ENCODE peak calls at places on chromosome 12, in nine cellular contexts. P, E, X, B, V, F, G, K and O are unnamed samples.

GRCh38 chr12:113174461-113175384 is 10.6 kb downstream of the DDX54 start:
- DNase-seq in V (peak; percentile 78), G (peak; percentile 17), F (peak; percentile 34), P (peak; percentile 58), X (peak; percentile 65), K (peak; percentile 91), B (no peak), E (peak; percentile 49), O (peak; percentile 82)

GRCh38 chr12:5123921-5124320 is 80.2 kb downstream of the KCNA5 start:
- DNase-seq in B (no peak), V (no peak), G (no peak), F (no peak), X (no peak), E (peak; percentile 8), P (no peak), K (peak; percentile 23), O (peak; percentile 60)

GRCh38 chr12:88578274-88578673 is 2.0 kb downstream of the KITLG start:
- DNase-seq in K (no peak), E (peak; percentile 29), F (peak; percentile 43), B (no peak), V (no peak), X (no peak), P (no peak), G (no peak), O (no peak)

GRCh38 chr12:122894173-122895121 is 1.5 kb downstream of the VPS37B start:
- DNase-seq in G (no peak), X (no peak), B (no peak), V (peak; percentile 84), F (no peak), K (no peak), E (no peak), P (no peak), O (no peak)

GRCh38 chr12:131092911-131093901 is 139.5 kb downstream of the ADGRD1 start:
- DNase-seq in E (peak; percentile 4), B (peak; percentile 54), X (no peak), G (peak; percentile 61), K (peak; percentile 33), P (no peak), F (no peak), V (peak; percentile 65), O (no peak)

GRCh38 chr12:63400746-63401145 is 249.7 kb upstream of the AVPR1A start:
- DNase-seq in X (no peak), E (peak; percentile 54), G (no peak), F (peak; percentile 70), B (no peak), K (no peak), P (peak; percentile 72), V (no peak), O (peak; percentile 96)

GRCh38 chr12:120101617-120102016 is 14.9 kb downstream of the RAB35 start:
- DNase-seq in V (no peak), E (no peak), G (no peak), B (no peak), X (no peak), P (no peak), K (no peak), F (no peak), O (no peak)

GRCh38 chr12:98235301-98235700 is 280.1 kb upstream of the TMPO start:
- DNase-seq in B (no peak), F (no peak), X (no peak), E (no peak), K (no peak), V (no peak), G (no peak), P (no peak), O (no peak)

GRCh38 chr12:78671295-78671694 is 193.3 kb upstream of the SYT1 start:
- DNase-seq in E (peak; percentile 96), B (no peak), G (no peak), V (no peak), X (no peak), K (no peak), P (no peak), F (no peak), O (no peak)